ENCODE peak calls at places on chromosomes 12 and 14, in seven cellular contexts. One of them, this sample, is unnamed. For H3K27me3, the result is how much of the 10 kb centered on the place peaks cover.

GRCh38 chr12:62600038-62600437 is 133.4 kb downstream of the MON2 start:
- DNase-seq in WERI-Rb-1: no peak
- DNase-seq in Panc1: no peak
- DNase-seq in CD8-positive, alpha-beta T cell: no peak
- DNase-seq in effector memory CD4-positive, alpha-beta T cell: no peak
- DNase-seq in tibial artery: no peak
- DNase-seq in aorta: no peak
- DNase-seq in this sample: no peak

GRCh38 chr14:75183225-75183624 is 6.8 kb upstream of the TMED10 start:
- DNase-seq in WERI-Rb-1: no peak
- DNase-seq in Panc1: no peak
- DNase-seq in CD8-positive, alpha-beta T cell: no peak
- DNase-seq in effector memory CD4-positive, alpha-beta T cell: no peak
- DNase-seq in tibial artery: no peak
- DNase-seq in aorta: no peak
- DNase-seq in this sample: no peak

GRCh38 chr14:59330455-59330854 is 134.7 kb downstream of the GPR135 start:
- DNase-seq in WERI-Rb-1: no peak
- DNase-seq in Panc1: no peak
- DNase-seq in CD8-positive, alpha-beta T cell: no peak
- DNase-seq in effector memory CD4-positive, alpha-beta T cell: no peak
- DNase-seq in tibial artery: no peak
- DNase-seq in aorta: no peak
- DNase-seq in this sample: no peak

GRCh38 chr12:76085159-76085868 is 829 bp upstream of the NAP1L1 start:
- DNase-seq in WERI-Rb-1: no peak
- DNase-seq in Panc1: no peak
- DNase-seq in CD8-positive, alpha-beta T cell: peak
- DNase-seq in effector memory CD4-positive, alpha-beta T cell: peak
- DNase-seq in tibial artery: no peak
- DNase-seq in aorta: no peak
- DNase-seq in this sample: peak

GRCh38 chr12:63808631-63809030 is 28.9 kb downstream of the RXYLT1 start:
- DNase-seq in WERI-Rb-1: no peak
- DNase-seq in Panc1: no peak
- DNase-seq in CD8-positive, alpha-beta T cell: no peak
- DNase-seq in effector memory CD4-positive, alpha-beta T cell: no peak
- DNase-seq in tibial artery: no peak
- DNase-seq in aorta: no peak
- DNase-seq in this sample: no peak

GRCh38 chr12:123934016-123934620 is 38.5 kb downstream of the CCDC92 start:
- DNase-seq in WERI-Rb-1: no peak
- DNase-seq in Panc1: no peak
- DNase-seq in CD8-positive, alpha-beta T cell: no peak
- DNase-seq in effector memory CD4-positive, alpha-beta T cell: no peak
- DNase-seq in tibial artery: no peak
- DNase-seq in aorta: peak
- DNase-seq in this sample: no peak

GRCh38 chr12:50985322-50985721 is 33.0 kb downstream of the HIGD1C start:
- DNase-seq in WERI-Rb-1: no peak
- DNase-seq in Panc1: peak
- DNase-seq in CD8-positive, alpha-beta T cell: no peak
- DNase-seq in effector memory CD4-positive, alpha-beta T cell: no peak
- DNase-seq in tibial artery: no peak
- DNase-seq in aorta: no peak
- DNase-seq in this sample: no peak

GRCh38 chr12:100661300-100661951 is 87.9 kb downstream of the GAS2L3 start:
- DNase-seq in WERI-Rb-1: no peak
- DNase-seq in Panc1: no peak
- DNase-seq in CD8-positive, alpha-beta T cell: no peak
- DNase-seq in effector memory CD4-positive, alpha-beta T cell: no peak
- DNase-seq in tibial artery: no peak
- DNase-seq in aorta: no peak
- DNase-seq in this sample: peak

GRCh38 chr12:57523706-57524614 is 1.3 kb downstream of the MBD6 start:
- DNase-seq in WERI-Rb-1: no peak
- DNase-seq in Panc1: no peak
- DNase-seq in CD8-positive, alpha-beta T cell: no peak
- DNase-seq in effector memory CD4-positive, alpha-beta T cell: no peak
- DNase-seq in tibial artery: no peak
- DNase-seq in aorta: no peak
- DNase-seq in this sample: no peak

GRCh38 chr12:108797677-108798076 is 59.7 kb downstream of the SSH1 start:
- DNase-seq in WERI-Rb-1: no peak
- DNase-seq in Panc1: no peak
- DNase-seq in CD8-positive, alpha-beta T cell: no peak
- DNase-seq in effector memory CD4-positive, alpha-beta T cell: no peak
- DNase-seq in tibial artery: no peak
- DNase-seq in aorta: no peak
- DNase-seq in this sample: no peak

GRCh38 chr14:29528889-29529288 is 398.8 kb downstream of the PRKD1 start:
- DNase-seq in WERI-Rb-1: no peak
- DNase-seq in Panc1: no peak
- DNase-seq in CD8-positive, alpha-beta T cell: no peak
- DNase-seq in effector memory CD4-positive, alpha-beta T cell: no peak
- DNase-seq in tibial artery: no peak
- DNase-seq in aorta: no peak
- DNase-seq in this sample: no peak

GRCh38 chr12:17076335-17076734 is 470.4 kb upstream of the LMO3 start:
- DNase-seq in WERI-Rb-1: no peak
- DNase-seq in Panc1: no peak
- DNase-seq in CD8-positive, alpha-beta T cell: no peak
- DNase-seq in effector memory CD4-positive, alpha-beta T cell: no peak
- DNase-seq in tibial artery: no peak
- DNase-seq in aorta: no peak
- DNase-seq in this sample: no peak

GRCh38 chr12:79452906-79453305 is 237.9 kb downstream of the PAWR start:
- DNase-seq in WERI-Rb-1: no peak
- DNase-seq in Panc1: no peak
- DNase-seq in CD8-positive, alpha-beta T cell: no peak
- DNase-seq in effector memory CD4-positive, alpha-beta T cell: no peak
- DNase-seq in tibial artery: no peak
- DNase-seq in aorta: no peak
- DNase-seq in this sample: no peak

GRCh38 chr12:79455314-79455713 is 235.4 kb downstream of the PAWR start:
- DNase-seq in WERI-Rb-1: no peak
- DNase-seq in Panc1: no peak
- DNase-seq in CD8-positive, alpha-beta T cell: no peak
- DNase-seq in effector memory CD4-positive, alpha-beta T cell: no peak
- DNase-seq in tibial artery: no peak
- DNase-seq in aorta: no peak
- DNase-seq in this sample: no peak

GRCh38 chr12:79451365-79451764 is 239.4 kb downstream of the PAWR start:
- DNase-seq in WERI-Rb-1: no peak
- DNase-seq in Panc1: no peak
- DNase-seq in CD8-positive, alpha-beta T cell: no peak
- DNase-seq in effector memory CD4-positive, alpha-beta T cell: no peak
- DNase-seq in tibial artery: no peak
- DNase-seq in aorta: no peak
- DNase-seq in this sample: no peak

GRCh38 chr12:79451988-79452387 is 238.8 kb downstream of the PAWR start:
- DNase-seq in WERI-Rb-1: no peak
- DNase-seq in Panc1: peak
- DNase-seq in CD8-positive, alpha-beta T cell: no peak
- DNase-seq in effector memory CD4-positive, alpha-beta T cell: no peak
- DNase-seq in tibial artery: peak
- DNase-seq in aorta: no peak
- DNase-seq in this sample: no peak

DNA sequence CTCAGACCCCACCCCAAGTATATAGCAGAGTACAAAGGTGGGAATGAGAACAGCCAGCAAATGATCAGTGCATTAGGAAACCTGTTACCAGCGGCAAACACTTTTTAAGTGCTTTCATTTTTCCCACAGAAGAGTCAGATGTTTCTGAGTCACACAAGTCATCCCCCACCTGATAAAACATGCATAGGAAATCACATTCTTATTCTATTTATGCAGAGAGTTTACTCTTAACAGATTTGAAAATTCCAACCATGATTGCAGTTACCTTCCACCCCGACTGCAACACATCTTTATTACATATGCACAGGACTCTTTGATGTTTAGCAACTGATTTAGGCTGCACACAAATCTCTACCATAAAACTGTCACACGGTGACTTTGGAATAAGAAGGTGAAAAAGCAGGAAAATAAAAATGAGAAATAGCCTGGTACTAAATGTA is 236.4 kb downstream of the PAWR start:
- DNase-seq in WERI-Rb-1: no peak
- DNase-seq in Panc1: no peak
- DNase-seq in CD8-positive, alpha-beta T cell: no peak
- DNase-seq in effector memory CD4-positive, alpha-beta T cell: no peak
- DNase-seq in tibial artery: no peak
- DNase-seq in aorta: no peak
- DNase-seq in this sample: no peak
- H3K4me3 ChIP-seq in WERI-Rb-1: no peak
- H3K4me3 ChIP-seq in Panc1: peak
- H3K4me3 ChIP-seq in CD8-positive, alpha-beta T cell: no peak
- H3K4me3 ChIP-seq in effector memory CD4-positive, alpha-beta T cell: no peak
- H3K4me3 ChIP-seq in tibial artery: no peak
- H3K4me3 ChIP-seq in aorta: no peak
- H3K4me3 ChIP-seq in this sample: no peak

DNA sequence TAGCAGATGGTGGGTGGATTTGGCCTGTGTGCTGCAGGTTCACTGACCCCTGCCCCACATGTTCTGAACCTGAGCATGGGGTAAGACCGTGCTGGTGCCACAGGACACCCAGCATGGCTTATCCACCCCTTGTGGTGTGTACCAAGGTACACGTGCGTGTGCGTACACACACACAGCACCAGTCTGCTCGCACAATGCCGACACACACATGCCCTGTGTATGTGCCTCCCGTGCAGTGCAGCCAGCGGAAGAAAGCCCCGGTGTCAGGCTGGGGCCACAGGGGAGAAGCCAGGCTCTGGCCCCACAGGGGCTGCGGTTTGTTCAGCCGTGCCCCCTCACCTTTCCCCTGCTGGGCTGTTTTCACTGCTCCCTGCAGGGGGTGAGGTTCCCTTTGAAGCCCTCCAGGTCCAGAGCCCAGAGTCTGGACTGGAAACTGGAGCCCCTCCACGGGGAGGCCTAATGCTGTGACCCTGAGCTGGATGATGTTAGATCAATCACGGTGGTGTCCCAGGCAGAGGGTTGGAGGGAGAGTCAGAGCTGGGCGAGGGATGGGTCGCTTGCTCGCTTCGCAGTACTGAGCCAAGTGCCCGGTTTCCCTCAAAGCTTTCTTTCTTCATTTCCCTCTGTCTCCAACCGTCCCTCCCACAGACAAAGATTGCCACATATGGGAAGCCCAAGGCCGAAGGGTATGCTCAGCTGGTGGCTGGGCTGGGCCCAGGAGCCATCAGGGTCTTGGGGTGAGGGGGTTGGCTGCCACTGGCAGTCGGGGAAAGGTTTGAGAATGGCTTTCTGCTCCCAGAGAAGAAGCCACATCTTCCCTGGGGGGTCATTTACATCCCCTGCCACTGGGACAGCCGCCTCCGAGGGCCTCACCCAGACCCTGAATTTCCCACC is 6.2 kb downstream of the DTX1 start:
- DNase-seq in WERI-Rb-1: peak
- DNase-seq in Panc1: no peak
- DNase-seq in CD8-positive, alpha-beta T cell: no peak
- DNase-seq in effector memory CD4-positive, alpha-beta T cell: no peak
- DNase-seq in tibial artery: no peak
- DNase-seq in aorta: no peak
- DNase-seq in this sample: no peak
- H3K27me3 ChIP-seq in WERI-Rb-1: under half
- H3K27me3 ChIP-seq in Panc1: under half
- H3K27me3 ChIP-seq in CD8-positive, alpha-beta T cell: under half
- H3K27me3 ChIP-seq in effector memory CD4-positive, alpha-beta T cell: under half
- H3K27me3 ChIP-seq in tibial artery: under half
- H3K27me3 ChIP-seq in aorta: under half
- H3K27me3 ChIP-seq in this sample: under half

DNA sequence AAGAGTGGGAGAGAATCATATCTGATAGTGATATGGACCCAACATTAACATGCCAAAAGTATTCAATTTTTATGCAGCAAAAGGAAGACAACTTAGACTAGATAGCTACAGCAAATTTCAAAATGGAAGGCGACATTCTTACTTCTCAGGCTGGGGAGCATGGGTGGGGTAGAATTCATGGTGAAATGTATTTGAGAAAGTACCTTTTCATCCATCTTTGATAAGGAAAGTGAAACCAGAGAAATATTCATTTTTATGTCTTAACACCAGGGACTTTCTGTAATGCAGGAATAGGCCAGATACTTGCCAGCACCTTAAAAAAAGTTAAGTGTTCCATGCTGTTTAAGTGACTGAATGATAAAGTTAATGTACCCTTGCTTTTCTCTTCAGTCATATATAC is 13.4 kb downstream of the BTG1 start:
- DNase-seq in WERI-Rb-1: no peak
- DNase-seq in Panc1: no peak
- DNase-seq in CD8-positive, alpha-beta T cell: no peak
- DNase-seq in effector memory CD4-positive, alpha-beta T cell: no peak
- DNase-seq in tibial artery: no peak
- DNase-seq in aorta: no peak
- DNase-seq in this sample: no peak
- H3K4me3 ChIP-seq in WERI-Rb-1: no peak
- H3K4me3 ChIP-seq in Panc1: no peak
- H3K4me3 ChIP-seq in CD8-positive, alpha-beta T cell: peak
- H3K4me3 ChIP-seq in effector memory CD4-positive, alpha-beta T cell: peak
- H3K4me3 ChIP-seq in tibial artery: no peak
- H3K4me3 ChIP-seq in aorta: peak
- H3K4me3 ChIP-seq in this sample: no peak

GRCh38 chr12:132205271-132206092 is 61.2 kb downstream of the NOC4L start:
- DNase-seq in WERI-Rb-1: no peak
- DNase-seq in Panc1: no peak
- DNase-seq in CD8-positive, alpha-beta T cell: no peak
- DNase-seq in effector memory CD4-positive, alpha-beta T cell: no peak
- DNase-seq in tibial artery: peak
- DNase-seq in aorta: no peak
- DNase-seq in this sample: no peak

GRCh38 chr12:132204064-132204821 is 60.0 kb downstream of the NOC4L start:
- DNase-seq in WERI-Rb-1: peak
- DNase-seq in Panc1: no peak
- DNase-seq in CD8-positive, alpha-beta T cell: no peak
- DNase-seq in effector memory CD4-positive, alpha-beta T cell: no peak
- DNase-seq in tibial artery: no peak
- DNase-seq in aorta: no peak
- DNase-seq in this sample: no peak

GRCh38 chr12:132202929-132203721 is 58.9 kb downstream of the NOC4L start:
- DNase-seq in WERI-Rb-1: no peak
- DNase-seq in Panc1: no peak
- DNase-seq in CD8-positive, alpha-beta T cell: no peak
- DNase-seq in effector memory CD4-positive, alpha-beta T cell: no peak
- DNase-seq in tibial artery: no peak
- DNase-seq in aorta: no peak
- DNase-seq in this sample: no peak

GRCh38 chr12:132206093-132206434 is 61.8 kb downstream of the NOC4L start:
- DNase-seq in WERI-Rb-1: no peak
- DNase-seq in Panc1: no peak
- DNase-seq in CD8-positive, alpha-beta T cell: no peak
- DNase-seq in effector memory CD4-positive, alpha-beta T cell: no peak
- DNase-seq in tibial artery: no peak
- DNase-seq in aorta: no peak
- DNase-seq in this sample: no peak

GRCh38 chr12:132204822-132205270 is 60.6 kb downstream of the NOC4L start:
- DNase-seq in WERI-Rb-1: no peak
- DNase-seq in Panc1: no peak
- DNase-seq in CD8-positive, alpha-beta T cell: no peak
- DNase-seq in effector memory CD4-positive, alpha-beta T cell: no peak
- DNase-seq in tibial artery: no peak
- DNase-seq in aorta: no peak
- DNase-seq in this sample: no peak
- H3K27me3 ChIP-seq in WERI-Rb-1: under half
- H3K27me3 ChIP-seq in Panc1: under half
- H3K27me3 ChIP-seq in CD8-positive, alpha-beta T cell: under half
- H3K27me3 ChIP-seq in effector memory CD4-positive, alpha-beta T cell: under half
- H3K27me3 ChIP-seq in tibial artery: under half
- H3K27me3 ChIP-seq in aorta: under half
- H3K27me3 ChIP-seq in this sample: under half

GRCh38 chr14:21093769-21094681 is 4.4 kb downstream of the ZNF219 start:
- DNase-seq in WERI-Rb-1: peak
- DNase-seq in Panc1: no peak
- DNase-seq in CD8-positive, alpha-beta T cell: no peak
- DNase-seq in effector memory CD4-positive, alpha-beta T cell: no peak
- DNase-seq in tibial artery: no peak
- DNase-seq in aorta: no peak
- DNase-seq in this sample: no peak
- H3K4me3 ChIP-seq in WERI-Rb-1: peak
- H3K4me3 ChIP-seq in Panc1: no peak
- H3K4me3 ChIP-seq in CD8-positive, alpha-beta T cell: no peak
- H3K4me3 ChIP-seq in effector memory CD4-positive, alpha-beta T cell: no peak
- H3K4me3 ChIP-seq in tibial artery: no peak
- H3K4me3 ChIP-seq in aorta: no peak
- H3K4me3 ChIP-seq in this sample: no peak